ENCODE peak calls at places on chromosomes 6 and 20, in nine cellular contexts. Q is HFFc6, F is fibroblast of the aortic adventitia, Z is T-helper 9 cell, L is GDM1, J is NCI-H2171 treated with DMSO at 0.1 percent for 48 hours, V is OCI-LY7, P is amniotic stem cell, R is fibroblast of pulmonary artery. A is an unnamed sample.

GRCh38 chr20:41436679-41437078 is 70.1 kb upstream of the EMILIN3 start:
- DNase-seq in V (no peak), L (no peak), J (no peak), P (peak), Q (peak), Z (no peak), R (peak), F (no peak), A (peak)

GRCh38 chr20:52279667-52280180 is 88.1 kb upstream of the ZFP64 start:
- DNase-seq in L (no peak), Q (no peak), Z (no peak), F (no peak), J (peak), V (no peak), P (no peak), R (peak), A (no peak)

GRCh38 chr20:13262701-13263335 is 41.7 kb downstream of the ISM1 start:
- DNase-seq in L (no peak), Q (no peak), V (no peak), F (no peak), Z (no peak), J (peak), R (no peak), P (no peak), A (no peak)

GRCh38 chr6:125287718-125288117 is 14.0 kb downstream of the HDDC2 start:
- DNase-seq in P (no peak), J (no peak), F (no peak), V (no peak), Z (no peak), R (no peak), Q (no peak), L (no peak), A (no peak)

GRCh38 chr20:19995220-19995863 is 21.8 kb upstream of the NAA20 start:
- DNase-seq in P (peak), L (no peak), J (peak), R (peak), Z (peak), F (peak), Q (peak), V (peak), A (peak)

GRCh38 chr6:166752928-166753721 is 126.1 kb upstream of the RPS6KA2 start:
- DNase-seq in R (no peak), L (no peak), V (no peak), Z (no peak), F (no peak), P (no peak), J (no peak), Q (no peak), A (no peak)

GRCh38 chr20:38412877-38413577 is 22.1 kb downstream of the SNHG17 start:
- DNase-seq in R (no peak), F (peak), Q (peak), J (no peak), P (no peak), L (no peak), V (no peak), Z (no peak), A (peak)

GRCh38 chr6:154602296-154602695 is 91.8 kb upstream of the CNKSR3 start:
- DNase-seq in F (no peak), J (no peak), L (no peak), Q (no peak), R (no peak), P (no peak), V (no peak), Z (no peak), A (no peak)

GRCh38 chr6:45590225-45590624 is 212.5 kb upstream of the SUPT3H start:
- DNase-seq in Z (no peak), J (no peak), R (peak), V (no peak), P (no peak), F (peak), Q (peak), L (no peak), A (peak)

GRCh38 chr6:125157725-125158124 is 4.2 kb downstream of the TPD52L1 start:
- DNase-seq in V (no peak), F (no peak), Q (no peak), P (no peak), J (no peak), R (no peak), Z (no peak), L (no peak), A (no peak)

GRCh38 chr6:53359843-53360834 is 11.4 kb upstream of the ELOVL5 start:
- DNase-seq in L (no peak), J (peak), Q (no peak), Z (no peak), V (peak), R (peak), P (no peak), F (peak), A (no peak)

GRCh38 chr20:768426-768978 is at the start of gene SLC52A3:
- DNase-seq in P (no peak), F (no peak), L (peak), J (peak), R (no peak), Q (no peak), V (no peak), Z (no peak), A (no peak)

GRCh38 chr6:146990284-146990683 is 213.9 kb upstream of the STXBP5 start:
- DNase-seq in V (no peak), P (peak), Q (no peak), F (peak), J (no peak), Z (no peak), R (peak), L (no peak), A (peak)

GRCh38 chr6:64580346-64580745 is 944.7 kb downstream of the PHF3 start:
- DNase-seq in P (no peak), V (no peak), R (peak), J (no peak), L (no peak), F (no peak), Z (no peak), Q (no peak), A (no peak)

GRCh38 chr6:3724451-3725144 is 26.9 kb downstream of the PXDC1 start:
- DNase-seq in J (no peak), Q (peak), R (peak), P (no peak), Z (no peak), L (no peak), F (no peak), V (no peak), A (no peak)

GRCh38 chr20:21162631-21163030 is 36.7 kb downstream of the KIZ start:
- DNase-seq in V (no peak), F (no peak), Z (no peak), R (no peak), P (no peak), Q (no peak), L (no peak), J (no peak), A (no peak)

GRCh38 chr6:95866732-95867131 is 149.0 kb upstream of the FUT9 start:
- DNase-seq in V (peak), Q (no peak), F (no peak), Z (no peak), L (no peak), P (no peak), J (peak), R (peak), A (no peak)

GRCh38 chr6:4253604-4254211 is 118.3 kb upstream of the ECI2 start:
- DNase-seq in L (no peak), Z (no peak), J (peak), Q (peak), F (peak), R (peak), P (peak), V (no peak), A (peak)

GRCh38 chr20:33753763-33754162 is 22.0 kb downstream of the ZNF341 start:
- DNase-seq in V (no peak), Q (peak), L (no peak), J (no peak), F (no peak), R (peak), Z (no peak), P (no peak), A (no peak)

GRCh38 chr20:50574108-50574507 is 63.9 kb downstream of the PTPN1 start:
- DNase-seq in V (no peak), L (no peak), F (no peak), P (no peak), R (no peak), Q (no peak), Z (no peak), J (no peak), A (no peak)

GRCh38 chr20:58619847-58620431 is 31.1 kb upstream of the STX16 start:
- DNase-seq in Z (no peak), F (no peak), P (no peak), Q (no peak), R (no peak), J (no peak), V (no peak), L (no peak), A (no peak)